ENCODE peak calls at places on chromosome 5, in five cellular contexts. One of them, this sample, is unnamed.

GRCh38 chr5:76590027-76590426 is 33.2 kb downstream of the F2RL2 start:
- DNase-seq in heart left ventricle: no peak
- DNase-seq in IMR-90: no peak
- DNase-seq in RWPE2: no peak
- DNase-seq in lower lobe of right lung: no peak
- DNase-seq in this sample: no peak

GRCh38 chr5:15525679-15526275 is 25.8 kb downstream of the FBXL7 start:
- DNase-seq in IMR-90: peak; percentile 63
- DNase-seq in lower lobe of right lung: no peak
- DNase-seq in RWPE2: no peak
- DNase-seq in heart left ventricle: no peak
- DNase-seq in this sample: no peak

GRCh38 chr5:137315534-137316345 is 183.4 kb downstream of the SPOCK1 start:
- DNase-seq in RWPE2: no peak
- DNase-seq in lower lobe of right lung: no peak
- DNase-seq in heart left ventricle: no peak
- DNase-seq in IMR-90: no peak
- DNase-seq in this sample: no peak

GRCh38 chr5:115298811-115299210 is 2.4 kb upstream of the CCDC112 start:
- DNase-seq in RWPE2: no peak
- DNase-seq in IMR-90: no peak
- DNase-seq in heart left ventricle: no peak
- DNase-seq in lower lobe of right lung: no peak
- DNase-seq in this sample: no peak

GRCh38 chr5:157540707-157541451 is 34.7 kb downstream of the ADAM19 start:
- DNase-seq in lower lobe of right lung: peak; percentile 53
- DNase-seq in heart left ventricle: peak; percentile 74
- DNase-seq in RWPE2: no peak
- DNase-seq in IMR-90: peak; percentile 84
- DNase-seq in this sample: peak; percentile 83

GRCh38 chr5:40437452-40437861 is 242.3 kb upstream of the PTGER4 start:
- DNase-seq in RWPE2: no peak
- DNase-seq in IMR-90: peak; percentile 87
- DNase-seq in heart left ventricle: no peak
- DNase-seq in lower lobe of right lung: no peak
- DNase-seq in this sample: no peak

GRCh38 chr5:139760066-139761056 is 35.2 kb upstream of the PSD2 start:
- DNase-seq in RWPE2: no peak
- DNase-seq in lower lobe of right lung: no peak
- DNase-seq in heart left ventricle: no peak
- DNase-seq in IMR-90: peak; percentile 51
- DNase-seq in this sample: no peak

GRCh38 chr5:158609729-158610128 is 490.0 kb downstream of the EBF1 start:
- DNase-seq in IMR-90: no peak
- DNase-seq in heart left ventricle: no peak
- DNase-seq in lower lobe of right lung: no peak
- DNase-seq in RWPE2: no peak
- DNase-seq in this sample: no peak

GRCh38 chr5:14281746-14282181 is 138.6 kb downstream of the TRIO start:
- DNase-seq in IMR-90: no peak
- DNase-seq in heart left ventricle: no peak
- DNase-seq in lower lobe of right lung: no peak
- DNase-seq in RWPE2: no peak
- DNase-seq in this sample: no peak

GRCh38 chr5:80406980-80407734 is 707 bp upstream of the ZFYVE16 start:
- DNase-seq in lower lobe of right lung: peak; percentile 52
- DNase-seq in RWPE2: no peak
- DNase-seq in heart left ventricle: peak; percentile 51
- DNase-seq in IMR-90: peak; percentile 1
- DNase-seq in this sample: peak; percentile 79

GRCh38 chr5:93675458-93676450 is 65.6 kb downstream of the POU5F2 start:
- DNase-seq in heart left ventricle: no peak
- DNase-seq in lower lobe of right lung: no peak
- DNase-seq in IMR-90: peak; percentile 49
- DNase-seq in RWPE2: no peak
- DNase-seq in this sample: no peak

GRCh38 chr5:175410926-175411325 is 33.1 kb downstream of the DRD1 start:
- DNase-seq in IMR-90: no peak
- DNase-seq in lower lobe of right lung: no peak
- DNase-seq in heart left ventricle: no peak
- DNase-seq in RWPE2: no peak
- DNase-seq in this sample: no peak

GRCh38 chr5:65126192-65126591 is 355.5 kb downstream of the ADAMTS6 start:
- DNase-seq in heart left ventricle: peak; percentile 49
- DNase-seq in RWPE2: no peak
- DNase-seq in IMR-90: peak; percentile 82
- DNase-seq in lower lobe of right lung: no peak
- DNase-seq in this sample: no peak

GRCh38 chr5:20972419-20972925 is 984.5 kb upstream of the CDH18 start:
- DNase-seq in heart left ventricle: peak; percentile 53
- DNase-seq in RWPE2: no peak
- DNase-seq in lower lobe of right lung: peak; percentile 38
- DNase-seq in IMR-90: peak; percentile 1
- DNase-seq in this sample: no peak

GRCh38 chr5:20974423-20974822 is 986.4 kb upstream of the CDH18 start:
- DNase-seq in RWPE2: no peak
- DNase-seq in heart left ventricle: no peak
- DNase-seq in lower lobe of right lung: no peak
- DNase-seq in IMR-90: no peak
- DNase-seq in this sample: no peak
- H3K4me3 ChIP-seq in RWPE2: no peak overlapping the region
- H3K4me3 ChIP-seq in heart left ventricle: no peak overlapping the region
- H3K4me3 ChIP-seq in lower lobe of right lung: no peak overlapping the region
- H3K4me3 ChIP-seq in IMR-90: no peak overlapping the region
- H3K4me3 ChIP-seq in this sample: no peak overlapping the region

GRCh38 chr5:141382469-141383294 is at the start of gene PCDHGA7:
- DNase-seq in lower lobe of right lung: no peak
- DNase-seq in heart left ventricle: no peak
- DNase-seq in IMR-90: peak; percentile 57
- DNase-seq in RWPE2: no peak
- DNase-seq in this sample: no peak

GRCh38 chr5:141388661-141389060 is 1.2 kb downstream of the PCDHGB4 start:
- DNase-seq in heart left ventricle: no peak
- DNase-seq in lower lobe of right lung: no peak
- DNase-seq in IMR-90: no peak
- DNase-seq in RWPE2: no peak
- DNase-seq in this sample: no peak

GRCh38 chr5:141384471-141385267 is 2.1 kb downstream of the PCDHGA7 start:
- DNase-seq in lower lobe of right lung: no peak
- DNase-seq in heart left ventricle: no peak
- DNase-seq in IMR-90: no peak
- DNase-seq in RWPE2: no peak
- DNase-seq in this sample: no peak

DNA sequence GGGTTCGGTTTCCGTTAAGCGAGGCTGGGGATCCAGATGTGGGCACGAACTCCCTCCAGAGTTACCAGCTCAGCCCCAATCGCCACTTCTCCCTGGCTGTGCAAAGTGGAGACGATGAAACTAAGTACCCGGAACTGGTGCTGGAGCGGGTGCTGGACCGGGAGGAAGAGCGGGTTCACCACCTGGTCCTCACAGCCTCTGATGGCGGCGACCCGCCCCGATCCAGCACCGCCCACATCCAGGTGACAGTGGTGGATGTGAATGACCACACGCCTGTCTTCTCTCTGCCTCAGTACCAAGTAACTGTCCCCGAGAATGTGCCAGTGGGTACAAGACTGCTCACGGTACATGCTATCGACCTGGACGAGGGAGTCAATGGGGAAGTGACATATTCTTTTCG is 803 bp downstream of the PCDHGA7 start:
- DNase-seq in heart left ventricle: no peak
- DNase-seq in RWPE2: no peak
- DNase-seq in lower lobe of right lung: no peak
- DNase-seq in IMR-90: no peak
- DNase-seq in this sample: no peak
- H3K4me3 ChIP-seq in heart left ventricle: no peak overlapping the region
- H3K4me3 ChIP-seq in RWPE2: no peak overlapping the region
- H3K4me3 ChIP-seq in lower lobe of right lung: no peak overlapping the region
- H3K4me3 ChIP-seq in IMR-90: peak overlapping the region; percentile 83
- H3K4me3 ChIP-seq in this sample: peak overlapping the region; percentile 19

DNA sequence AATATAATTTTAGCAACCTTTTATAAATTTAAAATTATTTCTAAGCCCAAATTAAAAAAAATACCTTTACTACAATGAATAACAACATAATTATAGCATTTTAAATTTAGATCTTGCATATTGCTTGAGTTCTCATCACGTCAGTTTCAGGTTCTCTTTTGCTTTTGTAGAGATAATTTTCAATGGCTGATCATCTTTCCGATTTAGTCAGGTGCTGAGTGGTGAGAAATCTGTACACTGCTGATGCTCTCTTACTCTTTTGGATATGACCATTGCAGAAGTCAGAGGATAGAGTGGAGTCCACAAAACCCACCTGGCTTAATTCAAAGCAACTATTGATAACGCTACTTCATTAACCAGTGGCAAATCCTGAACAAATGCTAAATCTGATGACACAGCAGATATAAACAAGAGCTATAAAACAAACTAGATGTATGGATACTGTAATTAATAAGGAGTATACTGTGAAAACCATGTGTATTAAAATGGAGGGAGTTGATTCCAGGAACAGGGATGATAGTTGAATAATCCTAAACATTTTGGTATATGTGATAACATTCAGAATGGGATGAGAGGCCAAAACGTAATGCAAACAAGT is 394.8 kb downstream of the CSNK1G3 start:
- DNase-seq in lower lobe of right lung: no peak
- DNase-seq in heart left ventricle: no peak
- DNase-seq in IMR-90: no peak
- DNase-seq in RWPE2: no peak
- DNase-seq in this sample: no peak
- H3K4me3 ChIP-seq in lower lobe of right lung: no peak overlapping the region
- H3K4me3 ChIP-seq in heart left ventricle: no peak overlapping the region
- H3K4me3 ChIP-seq in IMR-90: no peak overlapping the region
- H3K4me3 ChIP-seq in RWPE2: no peak overlapping the region
- H3K4me3 ChIP-seq in this sample: no peak overlapping the region

GRCh38 chr5:16975950-16976624 is 40.0 kb upstream of the MYO10 start:
- DNase-seq in heart left ventricle: no peak
- DNase-seq in RWPE2: peak; percentile 11
- DNase-seq in IMR-90: no peak
- DNase-seq in lower lobe of right lung: no peak
- DNase-seq in this sample: peak; percentile 5
- H3K4me3 ChIP-seq in heart left ventricle: no peak overlapping the region
- H3K4me3 ChIP-seq in RWPE2: no peak overlapping the region
- H3K4me3 ChIP-seq in IMR-90: no peak overlapping the region
- H3K4me3 ChIP-seq in lower lobe of right lung: no peak overlapping the region
- H3K4me3 ChIP-seq in this sample: no peak overlapping the region

This sample was measured in spleen.